ENCODE peak calls at places on chromosome 18, in five cellular contexts. A is cardiac muscle cell, Z is fibroblast of lung, I is K562, C is left ventricle myocardium inferior. H is an unnamed sample. For H3K36me3, the result is how much of the 10 kb centered on the place peaks cover.

GRCh38 chr18:59748628-59749360 is 51.6 kb upstream of the CCBE1 start:
- DNase-seq in C (no peak), Z (peak), A (no peak), I (no peak), H (no peak)

GRCh38 chr18:60092073-60092472 is 192.3 kb downstream of the PMAIP1 start:
- DNase-seq in Z (no peak), I (no peak), A (no peak), C (no peak), H (no peak)

GRCh38 chr18:79400091-79400590 is 4.4 kb downstream of the NFATC1 start:
- DNase-seq in A (peak), I (peak), C (peak), Z (peak), H (peak)

GRCh38 chr18:72922895-72923294 is 55.1 kb upstream of the NETO1 start:
- DNase-seq in Z (no peak), C (no peak), I (no peak), A (no peak), H (no peak)

GRCh38 chr18:13513015-13513414 is 213.3 kb downstream of the FAM210A start:
- DNase-seq in I (no peak), Z (no peak), A (peak), C (no peak), H (no peak)

GRCh38 chr18:75815767-75816166 is 388.3 kb upstream of the SMIM21 start:
- DNase-seq in A (no peak), C (no peak), Z (no peak), I (no peak), H (no peak)

GRCh38 chr18:21897811-21898210 is 157.2 kb downstream of the MIB1 start:
- DNase-seq in A (peak), Z (peak), C (no peak), I (peak), H (peak)

GRCh38 chr18:23994361-23994902 is 20.1 kb upstream of the TTC39C start:
- DNase-seq in Z (peak), C (no peak), A (no peak), I (no peak), H (peak)

DNA sequence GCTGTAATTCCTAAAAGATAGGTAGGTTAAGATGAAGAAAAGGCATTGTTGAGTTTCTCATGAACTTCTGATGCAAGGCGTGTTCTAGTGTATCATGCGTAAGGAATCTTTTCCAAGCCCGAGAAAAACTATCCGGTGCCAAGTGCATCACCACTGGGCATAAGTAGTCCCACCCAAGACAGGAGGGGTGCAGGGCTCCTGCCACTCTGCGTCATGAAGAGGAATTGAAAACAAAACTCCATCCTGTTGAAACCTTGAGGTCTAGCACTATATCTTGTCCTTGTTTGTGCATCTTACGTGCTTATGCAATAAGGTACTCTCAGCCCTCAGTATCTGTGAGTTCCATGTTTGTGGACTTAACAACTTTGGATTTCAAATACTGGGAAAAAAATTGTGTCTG is 45.8 kb downstream of the RAB31 start:
- DNase-seq in Z (no peak), I (no peak), A (no peak), C (no peak), H (no peak)
- H3K36me3 ChIP-seq in Z (under half), I (under half), A (under half), C (under half), H (under half)

DNA sequence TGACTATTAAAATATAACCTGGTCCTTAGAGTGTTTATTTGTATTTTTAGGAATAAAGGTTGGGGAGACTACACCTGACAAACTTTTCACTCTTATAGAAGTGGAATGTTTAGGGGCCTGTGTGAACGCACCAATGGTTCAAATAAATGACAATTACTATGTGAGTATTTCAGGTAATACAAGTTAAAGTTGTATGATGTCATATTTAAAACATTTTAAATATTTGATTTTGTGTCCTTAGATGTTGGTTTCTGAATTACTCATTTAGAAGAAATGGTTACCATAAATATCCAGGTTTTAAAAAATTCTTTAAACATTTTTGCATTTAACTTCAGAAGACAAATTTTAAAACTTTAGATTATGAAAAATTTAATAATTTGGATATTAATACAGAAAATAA is 11.8 kb upstream of the ANKRD12 start:
- DNase-seq in I (no peak), Z (no peak), A (no peak), C (no peak), H (no peak)
- H3K36me3 ChIP-seq in I (half or more), Z (under half), A (half or more), C (half or more), H (under half)

DNA sequence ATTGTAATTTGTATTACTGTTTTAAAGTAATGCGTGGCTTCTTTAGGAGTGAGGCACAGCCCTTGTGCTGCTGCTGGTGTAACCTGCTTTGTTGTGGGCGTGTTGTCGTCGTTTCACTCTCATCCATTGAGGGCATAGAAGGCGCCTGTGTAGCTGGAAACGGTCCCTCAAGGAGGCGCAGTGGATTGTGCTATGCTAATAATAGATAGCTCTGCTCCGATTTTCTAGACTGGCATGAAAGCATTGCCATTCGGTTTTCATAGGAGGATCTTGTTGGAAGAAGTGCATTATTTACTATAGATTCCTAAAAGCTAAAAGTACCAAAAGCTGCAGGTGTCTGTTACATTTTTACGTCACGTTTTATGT is 17.9 kb downstream of the RAB12 start:
- DNase-seq in I (no peak), C (no peak), Z (no peak), A (no peak), H (no peak)
- H3K36me3 ChIP-seq in I (half or more), C (under half), Z (under half), A (under half), H (under half)

GRCh38 chr18:28177828-28178635 is 1.1 kb upstream of the CDH2 start:
- DNase-seq in Z (no peak), A (peak), C (peak), I (no peak), H (peak)
- H3K36me3 ChIP-seq in Z (under half), A (under half), C (under half), I (under half), H (under half)

GRCh38 chr18:54329787-54330186 is 27.9 kb downstream of the STARD6 start:
- DNase-seq in C (no peak), I (no peak), Z (no peak), A (no peak), H (no peak)

GRCh38 chr18:54327818-54328217 is 29.8 kb downstream of the STARD6 start:
- DNase-seq in Z (no peak), I (no peak), C (no peak), A (no peak), H (no peak)

GRCh38 chr18:54335638-54336173 is 22.0 kb downstream of the STARD6 start:
- DNase-seq in I (no peak), A (no peak), Z (no peak), C (no peak), H (no peak)

DNA sequence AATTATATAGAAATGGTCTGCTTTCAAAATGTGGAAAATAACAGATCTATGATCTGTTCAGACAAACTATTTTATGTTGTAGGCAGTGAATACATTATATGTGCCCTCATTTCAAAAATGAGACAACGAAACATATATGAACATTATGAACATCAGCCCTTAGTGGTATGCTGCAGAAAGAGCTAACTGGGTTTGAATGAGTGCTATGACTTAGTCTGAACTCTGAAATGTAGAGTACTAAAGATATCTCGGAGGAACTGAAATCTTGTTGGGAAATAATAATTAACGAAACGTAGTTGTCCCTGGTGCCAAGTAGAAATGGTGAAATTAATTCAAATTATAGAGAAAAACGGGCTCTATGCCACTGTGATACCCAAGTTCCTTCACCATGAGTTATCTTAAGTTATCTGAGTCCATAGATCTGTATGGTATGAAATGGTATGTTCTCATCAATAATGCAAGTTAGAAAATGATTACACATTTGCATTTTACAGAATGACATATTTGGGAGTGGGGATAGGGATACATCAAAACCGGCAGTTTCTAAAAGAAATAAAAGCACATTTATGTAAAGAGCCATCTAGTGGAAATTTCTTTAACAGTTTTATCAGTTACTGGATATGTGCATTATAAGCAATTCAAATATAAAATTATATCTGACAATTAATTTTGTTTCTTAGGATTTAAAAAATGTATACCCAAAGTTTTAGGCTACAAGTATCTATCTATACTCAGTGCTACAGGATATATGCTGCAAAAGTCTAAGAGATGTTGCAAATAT is 26.7 kb downstream of the STARD6 start:
- DNase-seq in Z (no peak), I (no peak), A (no peak), C (no peak), H (no peak)
- H3K36me3 ChIP-seq in Z (under half), I (under half), A (under half), C (under half), H (under half)

DNA sequence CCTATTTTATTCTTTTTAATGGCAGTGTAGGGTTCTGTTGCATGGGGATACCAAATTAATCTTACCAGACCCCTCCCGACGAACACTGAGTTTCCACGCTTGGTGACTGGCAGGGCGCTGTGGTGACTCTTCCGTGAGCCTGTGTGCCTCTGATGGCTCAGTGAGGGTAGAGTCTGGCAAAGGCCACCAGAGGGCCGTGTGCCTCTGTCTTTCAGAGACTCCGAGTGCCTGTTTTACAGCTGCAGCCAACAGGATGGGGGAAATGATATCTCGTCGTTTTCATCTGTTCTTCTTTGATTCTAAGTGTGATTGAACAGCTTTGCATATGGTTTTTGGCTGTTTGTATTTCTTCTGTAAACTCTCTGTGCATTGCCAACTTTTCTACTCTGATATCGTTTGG is 99.8 kb downstream of the ZNF236 start:
- DNase-seq in I (peak), Z (peak), C (no peak), A (peak), H (peak)
- H3K36me3 ChIP-seq in I (under half), Z (under half), C (half or more), A (under half), H (under half)